ENCODE peak calls at places on chromosome 7, in five cellular contexts. W is right atrium auricular region, O is astrocyte, D is GM13977, P is neural crest cell. S is an unnamed sample.

GRCh38 chr7:47991741-47992311 is 12.4 kb upstream of the HUS1 start:
- DNase-seq in W (peak; percentile 86), P (peak; percentile 77), D (peak; percentile 88), O (peak; percentile 52), S (peak; percentile 89)

GRCh38 chr7:20365486-20365885 is 34.8 kb downstream of the ITGB8 start:
- DNase-seq in D (no peak), O (no peak), W (no peak), P (no peak), S (no peak)

GRCh38 chr7:25735674-25736242 is 416.2 kb upstream of the NFE2L3 start:
- DNase-seq in P (no peak), D (no peak), W (no peak), O (no peak), S (no peak)

GRCh38 chr7:65438593-65438992 is 64.9 kb downstream of the ZNF92 start:
- DNase-seq in W (no peak), D (no peak), O (peak; percentile 96), P (no peak), S (no peak)

GRCh38 chr7:82674319-82674718 is 230.7 kb upstream of the CACNA2D1 start:
- DNase-seq in O (no peak), D (no peak), P (no peak), W (no peak), S (no peak)

GRCh38 chr7:116588641-116589594 is 64.1 kb downstream of the CAV1 start:
- DNase-seq in D (peak; percentile 9), W (no peak), P (no peak), O (peak; percentile 56), S (no peak)

GRCh38 chr7:45661302-45661995 is 87.3 kb downstream of the ADCY1 start:
- DNase-seq in W (peak; percentile 51), D (no peak), P (no peak), O (no peak), S (peak; percentile 66)

GRCh38 chr7:40211291-40212003 is 76.6 kb downstream of the SUGCT start:
- DNase-seq in W (no peak), O (peak; percentile 91), P (no peak), D (no peak), S (no peak)

GRCh38 chr7:132255898-132256297 is 320.4 kb downstream of the PLXNA4 start:
- DNase-seq in O (no peak), W (peak; percentile 69), P (no peak), D (no peak), S (peak; percentile 90)

GRCh38 chr7:78863248-78863647 is 590.2 kb downstream of the MAGI2 start:
- DNase-seq in D (no peak), P (no peak), W (no peak), O (no peak), S (no peak)

GRCh38 chr7:108497082-108497725 is 28.7 kb downstream of the PNPLA8 start:
- DNase-seq in D (peak; percentile 56), O (peak; percentile 11), P (peak; percentile 56), W (no peak), S (no peak)

GRCh38 chr7:108313086-108313485 is 143.2 kb downstream of the NRCAM start:
- DNase-seq in W (no peak), P (no peak), O (no peak), D (no peak), S (no peak)

GRCh38 chr7:67825356-67825755 is 828.7 kb downstream of the TYW1 start:
- DNase-seq in D (no peak), W (no peak), P (no peak), O (no peak), S (no peak)

GRCh38 chr7:96825285-96825684 is 115.6 kb upstream of the SEM1 start:
- DNase-seq in O (no peak), W (no peak), P (no peak), D (no peak), S (no peak)

GRCh38 chr7:27764109-27764508 is 24.1 kb downstream of the TAX1BP1 start:
- DNase-seq in P (no peak), W (no peak), O (peak; percentile 32), D (no peak), S (no peak)

GRCh38 chr7:28954936-28955335 is 3.2 kb downstream of the TRIL start:
- DNase-seq in O (no peak), W (no peak), D (peak; percentile 26), P (no peak), S (no peak)

GRCh38 chr7:130887182-130888016 is 153.4 kb upstream of the KLF14 start:
- DNase-seq in O (peak; percentile 87), W (no peak), P (no peak), D (no peak), S (no peak)

GRCh38 chr7:127158659-127159058 is 94.1 kb downstream of the GRM8 start:
- DNase-seq in O (no peak), D (peak; percentile 13), P (no peak), W (no peak), S (no peak)
- TF ChIP-seq CTCF in O (no peak), D (peak; percentile 54), P (peak; percentile 47), W (peak; percentile 13), S (peak; percentile 14)

GRCh38 chr7:135098391-135098790 is 49.5 kb upstream of the TMEM140 start:
- DNase-seq in W (no peak), O (no peak), D (no peak), P (no peak), S (no peak)

GRCh38 chr7:135100856-135101255 is 47.0 kb upstream of the TMEM140 start:
- DNase-seq in P (no peak), O (peak; percentile 2), D (no peak), W (no peak), S (no peak)

GRCh38 chr7:135102372-135102771 is 45.5 kb upstream of the TMEM140 start:
- DNase-seq in D (peak; percentile 34), P (no peak), O (no peak), W (no peak), S (no peak)
- TF ChIP-seq CTCF in D (no peak), P (no peak), O (no peak), W (no peak), S (no peak)

GRCh38 chr7:150420987-150421674 is 29.3 kb upstream of the GIMAP8 start:
- DNase-seq in P (peak; percentile 87), D (peak; percentile 88), O (peak; percentile 40), W (peak; percentile 86), S (no peak)

GRCh38 chr7:150420242-150420641 is 30.2 kb upstream of the GIMAP8 start:
- DNase-seq in O (no peak), D (no peak), P (no peak), W (no peak), S (no peak)

GRCh38 chr7:150417239-150417638 is 33.2 kb upstream of the GIMAP8 start:
- DNase-seq in O (no peak), D (no peak), P (no peak), W (peak; percentile 18), S (peak; percentile 38)

GRCh38 chr7:150415161-150416160 is 35.0 kb upstream of the GIMAP8 start:
- DNase-seq in W (peak; percentile 23), P (no peak), O (no peak), D (no peak), S (no peak)

DNA sequence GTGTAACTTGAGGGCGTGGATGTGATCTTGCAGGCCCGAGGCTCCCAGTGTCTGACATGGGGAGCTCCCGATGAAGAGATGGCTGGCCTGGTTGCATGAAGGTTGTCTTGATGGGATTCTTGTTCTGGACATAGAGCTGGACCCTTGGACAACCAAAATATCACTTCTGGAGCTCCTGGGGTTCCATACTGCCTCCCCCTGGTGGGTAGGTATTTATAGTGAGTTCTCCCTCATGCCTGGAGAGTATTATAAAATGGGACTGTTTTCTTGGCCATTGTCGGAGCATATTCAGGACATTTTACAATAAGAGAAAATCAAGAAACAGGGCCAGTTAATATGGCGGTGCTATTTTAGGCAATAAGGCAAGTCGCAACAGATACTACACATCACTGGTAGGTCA is 32.6 kb upstream of the GIMAP8 start:
- DNase-seq in W (peak; percentile 43), O (no peak), P (no peak), D (no peak), S (no peak)
- TF ChIP-seq CTCF in W (no peak), O (no peak), P (no peak), D (peak; percentile 40), S (no peak)

DNA sequence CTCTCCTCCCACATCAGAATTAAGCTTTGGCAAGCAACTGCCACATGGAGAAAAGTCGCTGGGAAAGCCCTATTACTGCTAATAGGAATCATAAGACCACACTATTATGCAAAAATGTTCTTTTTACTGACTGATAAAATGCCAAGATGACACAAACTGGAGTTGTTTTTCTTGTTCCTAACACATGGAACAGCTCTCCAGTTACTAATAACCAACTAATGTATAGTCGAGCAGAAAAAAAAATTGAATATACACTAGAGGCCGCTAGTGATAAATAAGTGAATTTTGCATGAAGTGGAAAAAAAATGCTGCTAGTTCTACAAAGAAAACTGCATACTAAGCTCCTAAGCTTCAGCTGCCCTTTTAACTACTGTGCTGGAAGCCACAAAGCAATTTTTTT is 165.6 kb downstream of the TPK1 start:
- DNase-seq in O (no peak), P (no peak), D (no peak), W (no peak), S (no peak)
- TF ChIP-seq CTCF in O (no peak), P (no peak), D (peak; percentile 21), W (peak; percentile 25), S (peak; percentile 36)

DNA sequence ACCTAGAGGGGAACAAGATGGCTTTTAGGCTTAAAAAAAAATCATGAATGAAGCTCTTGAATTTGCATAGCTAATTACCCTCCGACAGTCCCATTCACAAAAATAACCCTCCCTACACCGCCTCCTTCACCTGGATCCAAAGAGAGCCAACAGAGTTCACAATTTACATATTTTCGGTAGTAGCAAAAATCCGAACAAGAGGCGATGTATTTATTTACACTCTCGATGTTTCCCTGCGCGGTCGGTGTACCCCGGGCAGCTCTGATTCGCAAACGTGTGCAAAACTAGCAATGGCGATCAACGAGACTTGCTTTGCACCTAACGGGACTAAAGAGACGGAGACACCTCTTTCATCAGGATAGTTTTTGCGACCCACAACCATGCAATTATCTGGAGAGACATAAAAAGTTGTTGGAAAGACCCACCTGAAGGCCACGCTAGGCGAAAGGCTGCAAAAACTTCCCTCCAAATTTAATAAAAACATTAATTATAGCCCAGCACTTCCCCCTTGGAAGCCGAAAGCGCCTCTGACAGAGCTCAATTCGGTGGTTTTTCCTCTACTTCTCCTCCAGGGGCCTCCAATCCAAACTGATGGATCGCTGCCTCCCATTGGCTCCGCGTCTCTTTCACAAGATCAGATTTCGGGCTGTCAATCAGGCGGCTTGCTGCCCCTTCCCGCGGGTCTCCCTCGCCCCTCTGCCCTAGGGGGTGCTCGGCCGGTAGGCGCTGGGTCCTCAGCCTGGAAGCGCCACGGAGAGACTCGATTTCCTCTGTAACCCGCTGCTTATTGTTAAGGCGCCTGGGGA is at the start of gene ETV1:
- DNase-seq in D (no peak), W (peak; percentile 77), O (peak; percentile 60), P (peak; percentile 75), S (no peak)
- TF ChIP-seq CTCF in D (no peak), W (peak; percentile 51), O (peak; percentile 21), P (peak; percentile 49), S (peak; percentile 56)

S was measured in osteocyte.